ENCODE peak calls at places on chromosomes 7 and 10, in five cellular contexts. One of them, this sample, is unnamed.

GRCh38 chr7:51369746-51370145 is 53.1 kb upstream of the COBL start:
- DNase-seq in H9: no peak
- DNase-seq in astrocyte of the spinal cord: peak; percentile 3
- DNase-seq in left ventricle myocardium inferior: no peak
- DNase-seq in HFFc6: no peak
- DNase-seq in this sample: no peak

GRCh38 chr10:116270691-116271592 is 2.1 kb downstream of the GFRA1 start:
- DNase-seq in left ventricle myocardium inferior: peak; percentile 60
- DNase-seq in HFFc6: no peak
- DNase-seq in H9: peak; percentile 53
- DNase-seq in astrocyte of the spinal cord: no peak
- DNase-seq in this sample: peak; percentile 33

GRCh38 chr10:16777473-16778370 is 39.5 kb downstream of the RSU1 start:
- DNase-seq in HFFc6: peak; percentile 39
- DNase-seq in astrocyte of the spinal cord: peak; percentile 60
- DNase-seq in left ventricle myocardium inferior: no peak
- DNase-seq in H9: no peak
- DNase-seq in this sample: peak; percentile 67

GRCh38 chr7:116687801-116688201 is 15.8 kb downstream of the MET start:
- DNase-seq in HFFc6: peak; percentile 62
- DNase-seq in H9: no peak
- DNase-seq in left ventricle myocardium inferior: no peak
- DNase-seq in astrocyte of the spinal cord: peak; percentile 79
- DNase-seq in this sample: no peak

GRCh38 chr10:129713659-129714265 is 246.7 kb downstream of the MGMT start:
- DNase-seq in astrocyte of the spinal cord: no peak
- DNase-seq in H9: no peak
- DNase-seq in left ventricle myocardium inferior: no peak
- DNase-seq in HFFc6: no peak
- DNase-seq in this sample: no peak

GRCh38 chr7:19508124-19508523 is 200.7 kb downstream of the POLR1F start:
- DNase-seq in HFFc6: no peak
- DNase-seq in astrocyte of the spinal cord: peak; percentile 82
- DNase-seq in left ventricle myocardium inferior: no peak
- DNase-seq in H9: no peak
- DNase-seq in this sample: no peak

GRCh38 chr10:4345842-4346241 is 480.2 kb upstream of the AKR1E2 start:
- DNase-seq in left ventricle myocardium inferior: no peak
- DNase-seq in H9: no peak
- DNase-seq in astrocyte of the spinal cord: no peak
- DNase-seq in HFFc6: no peak
- DNase-seq in this sample: no peak

GRCh38 chr7:1361756-1362125 is 97.5 kb downstream of the MICALL2 start:
- DNase-seq in H9: no peak
- DNase-seq in left ventricle myocardium inferior: no peak
- DNase-seq in HFFc6: no peak
- DNase-seq in astrocyte of the spinal cord: no peak
- DNase-seq in this sample: no peak

GRCh38 chr10:102673235-102673634 is 29.0 kb downstream of the TRIM8 start:
- DNase-seq in HFFc6: no peak
- DNase-seq in H9: no peak
- DNase-seq in left ventricle myocardium inferior: no peak
- DNase-seq in astrocyte of the spinal cord: no peak
- DNase-seq in this sample: no peak

GRCh38 chr7:151782598-151783448 is 94.1 kb downstream of the PRKAG2 start:
- DNase-seq in left ventricle myocardium inferior: peak; percentile 71
- DNase-seq in H9: peak; percentile 88
- DNase-seq in astrocyte of the spinal cord: peak; percentile 39
- DNase-seq in HFFc6: peak; percentile 7
- DNase-seq in this sample: peak; percentile 91

GRCh38 chr7:69403169-69403568 is 195.1 kb upstream of the AUTS2 start:
- DNase-seq in left ventricle myocardium inferior: no peak
- DNase-seq in HFFc6: no peak
- DNase-seq in H9: peak; percentile 33
- DNase-seq in astrocyte of the spinal cord: no peak
- DNase-seq in this sample: peak; percentile 48
- TF ChIP-seq CTCF in left ventricle myocardium inferior: peak; percentile 57
- TF ChIP-seq CTCF in HFFc6: no peak
- TF ChIP-seq CTCF in H9: peak; percentile 65
- TF ChIP-seq CTCF in astrocyte of the spinal cord: no peak
- TF ChIP-seq CTCF in this sample: peak; percentile 5

GRCh38 chr10:28587970-28588290 is 55.0 kb downstream of the WAC start:
- DNase-seq in left ventricle myocardium inferior: no peak
- DNase-seq in H9: no peak
- DNase-seq in astrocyte of the spinal cord: peak; percentile 38
- DNase-seq in HFFc6: peak; percentile 34
- DNase-seq in this sample: no peak
- TF ChIP-seq CTCF in left ventricle myocardium inferior: peak; percentile 50
- TF ChIP-seq CTCF in H9: no peak
- TF ChIP-seq CTCF in astrocyte of the spinal cord: peak; percentile 21
- TF ChIP-seq CTCF in HFFc6: peak; percentile 43
- TF ChIP-seq CTCF in this sample: no peak

GRCh38 chr7:12133865-12134264 is 77.2 kb upstream of the TMEM106B start:
- DNase-seq in left ventricle myocardium inferior: no peak
- DNase-seq in H9: no peak
- DNase-seq in astrocyte of the spinal cord: no peak
- DNase-seq in HFFc6: no peak
- DNase-seq in this sample: no peak
- TF ChIP-seq CTCF in left ventricle myocardium inferior: no peak
- TF ChIP-seq CTCF in H9: no peak
- TF ChIP-seq CTCF in astrocyte of the spinal cord: no peak
- TF ChIP-seq CTCF in HFFc6: no peak
- TF ChIP-seq CTCF in this sample: no peak

DNA sequence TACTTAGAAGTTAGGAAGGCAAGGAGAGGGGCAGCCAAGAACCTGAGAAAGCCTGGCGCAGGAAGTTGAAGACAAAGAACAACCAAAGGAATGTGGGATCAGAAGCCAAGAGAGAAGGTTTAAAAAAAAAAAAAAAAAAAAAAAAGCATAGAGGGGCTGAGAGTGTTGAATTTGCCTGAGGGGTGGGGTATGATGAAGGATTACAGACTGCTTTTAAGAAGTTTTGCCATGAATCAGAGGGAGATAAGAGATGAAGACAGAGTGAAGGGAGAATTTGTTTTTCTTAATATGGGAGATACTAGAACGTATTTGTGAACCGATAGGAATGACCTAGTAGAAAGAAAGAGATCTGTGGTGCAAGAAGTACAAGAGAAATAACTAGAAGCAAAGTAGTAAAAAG is 6.7 kb downstream of the SLC26A4 start:
- DNase-seq in astrocyte of the spinal cord: no peak
- DNase-seq in H9: no peak
- DNase-seq in HFFc6: no peak
- DNase-seq in left ventricle myocardium inferior: no peak
- DNase-seq in this sample: no peak
- TF ChIP-seq CTCF in astrocyte of the spinal cord: no peak
- TF ChIP-seq CTCF in H9: no peak
- TF ChIP-seq CTCF in HFFc6: no peak
- TF ChIP-seq CTCF in left ventricle myocardium inferior: no peak
- TF ChIP-seq CTCF in this sample: no peak

DNA sequence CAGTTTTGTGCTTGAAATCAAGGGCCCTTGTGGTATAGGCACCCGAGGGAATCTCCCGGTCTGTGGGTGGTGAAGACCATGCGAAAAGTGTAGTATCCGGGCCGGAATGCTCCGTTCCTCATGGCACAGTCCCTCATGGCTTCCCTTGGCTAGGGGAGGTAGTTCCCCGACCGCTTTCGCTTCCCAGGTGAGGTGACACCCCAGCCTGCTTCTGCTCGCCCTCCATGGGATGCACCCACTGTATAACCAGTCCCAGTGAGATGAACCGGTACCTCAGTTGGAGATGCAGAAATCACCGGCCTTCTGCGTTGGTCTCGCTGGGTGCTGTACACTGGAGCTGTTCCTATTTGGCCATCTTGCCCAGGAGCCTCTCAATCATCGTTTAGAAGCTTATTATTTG is 195.7 kb upstream of the POT1 start:
- DNase-seq in HFFc6: no peak
- DNase-seq in H9: no peak
- DNase-seq in left ventricle myocardium inferior: no peak
- DNase-seq in astrocyte of the spinal cord: no peak
- DNase-seq in this sample: no peak
- TF ChIP-seq CTCF in HFFc6: no peak
- TF ChIP-seq CTCF in H9: no peak
- TF ChIP-seq CTCF in left ventricle myocardium inferior: no peak
- TF ChIP-seq CTCF in astrocyte of the spinal cord: no peak
- TF ChIP-seq CTCF in this sample: no peak

GRCh38 chr7:144674550-144674949 is 161.3 kb downstream of the TPK1 start:
- DNase-seq in astrocyte of the spinal cord: no peak
- DNase-seq in HFFc6: no peak
- DNase-seq in left ventricle myocardium inferior: no peak
- DNase-seq in H9: no peak
- DNase-seq in this sample: no peak
- TF ChIP-seq CTCF in astrocyte of the spinal cord: no peak
- TF ChIP-seq CTCF in HFFc6: no peak
- TF ChIP-seq CTCF in left ventricle myocardium inferior: no peak
- TF ChIP-seq CTCF in H9: no peak
- TF ChIP-seq CTCF in this sample: no peak

GRCh38 chr7:73303546-73303945 is 5.1 kb downstream of the NSUN5 start:
- DNase-seq in astrocyte of the spinal cord: no peak
- DNase-seq in left ventricle myocardium inferior: no peak
- DNase-seq in HFFc6: no peak
- DNase-seq in H9: no peak
- DNase-seq in this sample: no peak

GRCh38 chr7:73304071-73304470 is 4.6 kb downstream of the NSUN5 start:
- DNase-seq in astrocyte of the spinal cord: no peak
- DNase-seq in left ventricle myocardium inferior: no peak
- DNase-seq in HFFc6: no peak
- DNase-seq in H9: no peak
- DNase-seq in this sample: no peak

GRCh38 chr7:73308665-73309214 is at the start of gene NSUN5:
- DNase-seq in H9: peak; percentile 92
- DNase-seq in astrocyte of the spinal cord: peak; percentile 53
- DNase-seq in left ventricle myocardium inferior: peak; percentile 89
- DNase-seq in HFFc6: peak; percentile 43
- DNase-seq in this sample: peak; percentile 95

GRCh38 chr7:73307436-73307835 is 1.2 kb downstream of the NSUN5 start:
- DNase-seq in HFFc6: no peak
- DNase-seq in H9: no peak
- DNase-seq in left ventricle myocardium inferior: no peak
- DNase-seq in astrocyte of the spinal cord: no peak
- DNase-seq in this sample: no peak

DNA sequence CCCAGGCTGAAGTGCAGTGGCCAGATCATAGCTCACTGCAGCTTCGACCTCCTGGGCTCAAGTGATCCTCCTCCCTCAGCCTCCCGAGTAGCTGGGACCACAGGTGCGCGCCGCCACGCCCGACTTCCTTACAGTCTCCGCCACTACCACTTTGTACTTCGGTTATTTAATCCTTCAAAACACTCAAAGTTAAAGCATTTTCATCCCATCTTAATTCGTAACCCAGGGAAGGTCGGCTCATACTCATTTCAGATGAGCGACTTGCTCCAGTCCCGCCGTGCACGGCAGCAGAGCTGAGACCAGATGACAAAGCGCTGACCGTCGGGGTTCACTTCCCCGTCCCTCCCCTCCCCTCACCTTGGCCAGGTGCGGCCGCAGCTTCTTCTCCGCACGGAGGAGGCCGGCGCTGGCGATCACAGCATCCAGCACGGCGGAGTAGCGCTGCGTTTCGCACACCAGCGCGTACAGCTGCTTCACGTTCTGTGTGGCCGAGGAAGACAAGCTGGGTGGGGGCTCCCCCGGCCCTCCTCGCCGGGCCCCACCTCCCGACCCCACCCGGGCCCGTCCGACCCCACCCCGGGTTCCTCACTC is 457 bp downstream of the NSUN5 start:
- DNase-seq in H9: no peak
- DNase-seq in HFFc6: no peak
- DNase-seq in astrocyte of the spinal cord: peak; percentile 5
- DNase-seq in left ventricle myocardium inferior: no peak
- DNase-seq in this sample: peak; percentile 47
- TF ChIP-seq CTCF in H9: no peak
- TF ChIP-seq CTCF in HFFc6: no peak
- TF ChIP-seq CTCF in astrocyte of the spinal cord: no peak
- TF ChIP-seq CTCF in left ventricle myocardium inferior: no peak
- TF ChIP-seq CTCF in this sample: no peak

GRCh38 chr10:71908998-71909397 is 55.2 kb upstream of the CHST3 start:
- DNase-seq in H9: no peak
- DNase-seq in left ventricle myocardium inferior: no peak
- DNase-seq in HFFc6: no peak
- DNase-seq in astrocyte of the spinal cord: no peak
- DNase-seq in this sample: no peak

GRCh38 chr10:71911296-71911954 is 52.8 kb upstream of the CHST3 start:
- DNase-seq in H9: no peak
- DNase-seq in astrocyte of the spinal cord: no peak
- DNase-seq in left ventricle myocardium inferior: no peak
- DNase-seq in HFFc6: no peak
- DNase-seq in this sample: no peak

GRCh38 chr10:71909399-71910083 is 54.7 kb upstream of the CHST3 start:
- DNase-seq in astrocyte of the spinal cord: no peak
- DNase-seq in H9: no peak
- DNase-seq in HFFc6: no peak
- DNase-seq in left ventricle myocardium inferior: no peak
- DNase-seq in this sample: no peak

GRCh38 chr10:71916827-71917226 is 47.4 kb upstream of the CHST3 start:
- DNase-seq in HFFc6: no peak
- DNase-seq in H9: no peak
- DNase-seq in astrocyte of the spinal cord: no peak
- DNase-seq in left ventricle myocardium inferior: no peak
- DNase-seq in this sample: no peak

DNA sequence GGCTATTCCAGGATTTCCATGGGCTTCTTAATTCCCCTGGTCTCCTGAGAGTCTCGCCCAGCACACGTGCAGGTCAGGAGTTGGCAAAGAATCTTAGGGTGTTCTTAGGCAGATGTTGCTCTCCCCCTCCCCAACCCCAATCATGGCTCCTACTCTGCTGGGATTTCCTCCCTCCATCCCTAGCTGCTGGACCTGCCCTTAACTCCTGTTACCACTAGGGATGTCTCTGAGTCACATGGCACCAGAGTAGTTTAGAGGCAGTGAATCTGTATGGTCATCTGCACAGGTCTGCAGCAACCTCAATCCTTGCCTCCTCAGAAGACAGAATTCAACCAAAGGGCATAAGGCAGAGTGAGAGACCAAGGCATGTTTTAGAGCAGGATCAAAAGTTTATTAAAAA is 51.8 kb upstream of the CHST3 start:
- DNase-seq in HFFc6: peak; percentile 28
- DNase-seq in left ventricle myocardium inferior: no peak
- DNase-seq in H9: no peak
- DNase-seq in astrocyte of the spinal cord: no peak
- DNase-seq in this sample: no peak
- TF ChIP-seq CTCF in HFFc6: peak; percentile 38
- TF ChIP-seq CTCF in left ventricle myocardium inferior: no peak
- TF ChIP-seq CTCF in H9: peak; percentile 37
- TF ChIP-seq CTCF in astrocyte of the spinal cord: no peak
- TF ChIP-seq CTCF in this sample: no peak

GRCh38 chr7:46741181-46741580 is 820.1 kb upstream of the IGFBP3 start:
- DNase-seq in astrocyte of the spinal cord: no peak
- DNase-seq in HFFc6: no peak
- DNase-seq in left ventricle myocardium inferior: no peak
- DNase-seq in H9: no peak
- DNase-seq in this sample: no peak

GRCh38 chr7:46742608-46743000 is 821.5 kb upstream of the IGFBP3 start:
- DNase-seq in H9: no peak
- DNase-seq in left ventricle myocardium inferior: no peak
- DNase-seq in HFFc6: no peak
- DNase-seq in astrocyte of the spinal cord: no peak
- DNase-seq in this sample: no peak

GRCh38 chr7:46739378-46740234 is 818.5 kb upstream of the IGFBP3 start:
- DNase-seq in H9: no peak
- DNase-seq in astrocyte of the spinal cord: no peak
- DNase-seq in HFFc6: no peak
- DNase-seq in left ventricle myocardium inferior: no peak
- DNase-seq in this sample: no peak

GRCh38 chr7:46744957-46745699 is 824.1 kb upstream of the IGFBP3 start:
- DNase-seq in left ventricle myocardium inferior: no peak
- DNase-seq in HFFc6: peak; percentile 15
- DNase-seq in H9: no peak
- DNase-seq in astrocyte of the spinal cord: no peak
- DNase-seq in this sample: no peak

GRCh38 chr7:46741924-46742607 is 821.0 kb upstream of the IGFBP3 start:
- DNase-seq in HFFc6: no peak
- DNase-seq in H9: no peak
- DNase-seq in astrocyte of the spinal cord: no peak
- DNase-seq in left ventricle myocardium inferior: no peak
- DNase-seq in this sample: no peak
- TF ChIP-seq CTCF in HFFc6: no peak
- TF ChIP-seq CTCF in H9: no peak
- TF ChIP-seq CTCF in astrocyte of the spinal cord: no peak
- TF ChIP-seq CTCF in left ventricle myocardium inferior: no peak
- TF ChIP-seq CTCF in this sample: no peak

This sample was measured in GM13976.